ENCODE peak calls at places on chromosome 12, in six cellular contexts. Y, C, U, K, P and L are unnamed samples.

GRCh38 chr12:55314043-55314442 is at the start of gene OR6C1:
- DNase-seq in P (no peak), C (no peak), Y (no peak), K (no peak), U (no peak), L (no peak)

GRCh38 chr12:121535150-121536057 is 45.4 kb downstream of the KDM2B start:
- DNase-seq in C (no peak), Y (no peak), K (no peak), U (no peak), P (no peak), L (no peak)

GRCh38 chr12:53180931-53181645 is 363 bp upstream of the CSAD start:
- DNase-seq in P (peak; percentile 75), K (peak; percentile 77), C (peak; percentile 79), Y (no peak), U (peak; percentile 70), L (peak; percentile 68)

GRCh38 chr12:43038991-43039390 is 449.4 kb upstream of the PRICKLE1 start:
- DNase-seq in U (no peak), K (no peak), P (no peak), C (no peak), Y (no peak), L (no peak)

GRCh38 chr12:69903548-69903947 is 78.5 kb downstream of the MYRFL start:
- DNase-seq in P (no peak), U (no peak), Y (no peak), K (no peak), C (no peak), L (no peak)

GRCh38 chr12:120825337-120825736 is 78.8 kb downstream of the SPPL3 start:
- DNase-seq in C (no peak), P (no peak), K (no peak), U (no peak), Y (no peak), L (no peak)

GRCh38 chr12:127485528-127485927 is 781.4 kb upstream of the TMEM132C start:
- DNase-seq in P (peak; percentile 93), C (peak; percentile 67), K (no peak), Y (no peak), U (peak; percentile 42), L (peak; percentile 88)

GRCh38 chr12:65952737-65953209 is 128.5 kb downstream of the HMGA2 start:
- DNase-seq in P (peak; percentile 56), Y (no peak), U (no peak), C (peak; percentile 24), K (no peak), L (no peak)

GRCh38 chr12:68932701-68933563 is at the start of gene CPM:
- DNase-seq in Y (peak; percentile 25), P (peak; percentile 59), U (peak; percentile 49), C (peak; percentile 84), K (peak; percentile 32), L (peak; percentile 31)

GRCh38 chr12:40971911-40972310 is 216.2 kb upstream of the PDZRN4 start:
- DNase-seq in K (no peak), P (no peak), C (no peak), Y (no peak), U (no peak), L (no peak)

GRCh38 chr12:54050479-54050805 is 3.2 kb upstream of the HOXC4 start:
- DNase-seq in U (no peak), Y (no peak), K (no peak), P (no peak), C (no peak), L (no peak)

GRCh38 chr12:123165537-123165936 is 14.6 kb upstream of the PITPNM2 start:
- DNase-seq in Y (no peak), U (no peak), K (no peak), P (no peak), C (no peak), L (no peak)

GRCh38 chr12:114680498-114681148 is 3.4 kb downstream of the TBX3 start:
- DNase-seq in Y (no peak), K (no peak), P (no peak), C (no peak), U (no peak), L (no peak)

GRCh38 chr12:75437564-75437963 is 43.0 kb upstream of the GLIPR1 start:
- DNase-seq in Y (no peak), C (no peak), P (no peak), K (no peak), U (peak; percentile 73), L (peak; percentile 19)

GRCh38 chr12:1003600-1004271 is 12.7 kb downstream of the ERC1 start:
- DNase-seq in Y (no peak), U (no peak), C (no peak), P (no peak), K (no peak), L (no peak)

GRCh38 chr12:45587877-45588530 is 141.5 kb upstream of the ARID2 start:
- DNase-seq in P (peak; percentile 11), U (no peak), Y (no peak), K (no peak), C (peak; percentile 16), L (peak; percentile 15)

GRCh38 chr12:70214972-70215617 is 28.1 kb upstream of the CNOT2 start:
- DNase-seq in U (no peak), K (no peak), Y (no peak), P (no peak), C (no peak), L (no peak)

GRCh38 chr12:75844985-75845384 is 186.6 kb downstream of the PHLDA1 start:
- DNase-seq in K (no peak), U (no peak), Y (no peak), P (no peak), C (no peak), L (no peak)

GRCh38 chr12:6957741-6958608 is 6.8 kb downstream of the PTPN6 start:
- DNase-seq in Y (no peak), K (no peak), U (no peak), P (no peak), C (no peak), L (no peak)

GRCh38 chr12:69996276-69996675 is 171.2 kb downstream of the MYRFL start:
- DNase-seq in K (no peak), Y (no peak), P (no peak), U (no peak), C (no peak), L (no peak)

GRCh38 chr12:60977966-60978365 is 1282.2 kb upstream of the USP15 start:
- DNase-seq in P (no peak), C (peak; percentile 14), Y (no peak), U (no peak), K (no peak), L (peak; percentile 16)

GRCh38 chr12:94770777-94771176 is 120.4 kb upstream of the TMCC3 start:
- DNase-seq in C (no peak), Y (no peak), K (no peak), P (no peak), U (no peak), L (no peak)

GRCh38 chr12:77893918-77894317 is 63.2 kb downstream of the NAV3 start:
- DNase-seq in P (peak; percentile 39), C (peak; percentile 80), K (no peak), Y (no peak), U (peak; percentile 50), L (peak; percentile 70)

GRCh38 chr12:117344716-117345115 is 16.7 kb downstream of the NOS1 start:
- DNase-seq in U (no peak), Y (no peak), P (no peak), K (no peak), C (no peak), L (peak; percentile 91)

GRCh38 chr12:126742326-126742725 is 1524.6 kb upstream of the TMEM132C start:
- DNase-seq in P (no peak), C (no peak), Y (no peak), U (no peak), K (no peak), L (no peak)

GRCh38 chr12:75831413-75831812 is 200.2 kb downstream of the PHLDA1 start:
- DNase-seq in C (no peak), P (no peak), U (peak; percentile 67), K (no peak), Y (no peak), L (no peak)

GRCh38 chr12:110279976-110280783 is 867 bp upstream of the ATP2A2 start:
- DNase-seq in K (no peak), U (peak; percentile 34), C (peak; percentile 71), P (peak; percentile 45), Y (peak; percentile 25), L (peak; percentile 49)
- TF ChIP-seq CTCF in K (no peak), U (no peak), C (no peak), P (no peak), Y (no peak), L (no peak)

GRCh38 chr12:57127101-57127709 is 1.1 kb upstream of the LRP1 start:
- DNase-seq in P (no peak), K (peak; percentile 46), U (no peak), Y (no peak), C (peak; percentile 78), L (peak; percentile 84)
- TF ChIP-seq CTCF in P (peak; percentile 21), K (peak; percentile 47), U (peak; percentile 18), Y (no peak), C (no peak), L (no peak)

DNA sequence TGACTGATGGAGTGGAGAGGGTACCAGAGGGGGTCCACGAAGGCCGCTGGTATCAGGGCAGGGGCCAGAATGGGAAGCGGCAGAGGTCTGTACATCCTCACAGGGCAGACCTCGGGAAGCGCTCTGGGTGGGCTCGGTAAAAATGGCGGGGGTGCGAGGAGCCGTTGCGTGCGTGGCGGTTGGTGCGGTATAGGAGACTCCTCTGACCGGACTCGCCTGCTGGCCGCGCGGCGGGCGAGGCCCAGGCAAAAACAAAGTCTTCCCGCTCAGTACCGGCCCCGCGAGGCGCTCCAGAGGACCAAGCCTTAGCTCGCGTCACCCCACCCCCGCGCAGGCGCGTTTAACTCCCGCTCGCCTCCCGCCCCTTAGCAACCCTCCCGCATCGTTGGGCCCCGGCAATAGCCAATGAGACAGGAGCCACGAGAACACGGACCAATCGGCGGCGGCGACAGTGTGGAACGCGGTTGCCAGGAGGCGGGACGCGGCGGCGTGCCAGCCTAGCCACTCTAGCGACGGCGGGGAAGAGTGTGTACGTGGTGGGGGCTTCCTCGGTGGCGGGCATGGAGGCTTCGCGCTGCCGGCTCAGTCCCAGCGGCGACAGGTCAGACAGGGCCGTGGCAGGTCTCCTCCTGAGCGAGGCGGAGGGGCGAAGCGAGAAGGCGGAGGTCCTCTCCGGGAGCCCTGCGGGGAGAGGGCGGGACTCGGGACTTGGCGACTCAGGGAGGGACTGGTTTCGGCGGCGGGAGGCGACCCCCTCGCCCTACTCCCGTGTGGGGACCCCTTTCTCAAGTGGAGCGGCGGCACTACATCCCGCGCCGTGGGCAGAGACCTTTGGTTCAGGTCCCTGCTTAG is at the start of gene TULP3:
- DNase-seq in C (peak; percentile 98), U (peak; percentile 97), K (peak; percentile 98), Y (peak; percentile 99), P (peak; percentile 97), L (peak; percentile 98)
- TF ChIP-seq CTCF in C (no peak), U (peak; percentile 4), K (no peak), Y (no peak), P (no peak), L (no peak)

DNA sequence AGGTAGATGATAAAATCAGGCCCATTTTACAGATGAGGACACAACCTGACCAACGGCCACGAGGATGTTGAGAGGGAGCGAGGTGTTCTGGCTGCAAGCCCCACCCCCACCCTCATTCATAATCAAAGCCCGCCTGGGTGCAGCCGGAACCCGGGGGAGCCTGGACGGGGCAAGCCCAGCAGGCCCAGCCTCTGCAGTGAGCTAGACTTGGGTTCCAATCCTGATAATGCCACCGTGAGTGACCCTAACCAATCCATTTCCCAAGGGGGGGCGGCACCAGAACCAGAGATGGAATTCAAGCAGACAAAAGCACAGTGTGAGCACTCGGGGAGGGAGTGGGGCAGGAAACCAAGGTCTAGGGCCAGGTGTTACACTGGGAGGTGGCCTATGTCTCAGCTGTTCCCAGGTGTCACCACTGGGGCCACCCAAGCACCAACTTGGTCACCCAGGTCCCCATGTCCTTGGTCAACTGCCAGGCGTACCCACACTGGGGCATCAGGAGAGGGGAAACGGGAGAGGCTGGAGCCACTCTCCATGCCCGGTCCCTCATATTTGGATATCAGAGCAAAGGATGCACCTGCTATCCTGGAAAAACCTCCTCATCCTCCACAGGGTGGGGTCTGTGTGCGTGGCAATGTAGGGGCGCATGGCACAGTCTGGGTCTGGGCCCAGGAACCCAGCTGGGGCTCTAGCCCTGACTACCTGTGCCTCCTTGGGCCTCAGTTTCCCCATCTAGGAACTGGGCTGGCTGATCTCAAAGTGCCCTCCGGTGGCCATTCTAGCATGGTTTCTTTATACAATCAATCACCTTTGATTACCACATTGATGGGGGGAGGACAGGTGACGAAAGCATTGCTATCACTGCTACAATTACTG is 58.4 kb downstream of the FAM222A start:
- DNase-seq in K (no peak), P (no peak), C (no peak), Y (no peak), U (no peak), L (no peak)
- TF ChIP-seq CTCF in K (peak; percentile 22), P (no peak), C (no peak), Y (no peak), U (no peak), L (no peak)